ENCODE peak calls at places on chromosomes 13 and 19, in four cellular contexts. K, D, M and Q are unnamed samples.

GRCh38 chr19:58399903-58400637 is 4.6 kb downstream of the RNF225 start:
- DNase-seq in K (no peak), D (no peak), M (no peak), Q (no peak)

GRCh38 chr19:4172861-4173473 is 9.4 kb downstream of the SIRT6 start:
- DNase-seq in K (peak; percentile 67), D (peak; percentile 92), M (no peak), Q (peak; percentile 88)

GRCh38 chr13:95019886-95020285 is 281.4 kb downstream of the ABCC4 start:
- DNase-seq in K (no peak), D (no peak), M (no peak), Q (no peak)

GRCh38 chr13:43054803-43055802 is 31.7 kb downstream of the DNAJC15 start:
- DNase-seq in K (no peak), D (peak; percentile 86), M (no peak), Q (peak; percentile 76)

GRCh38 chr19:8592231-8593009 is 15.2 kb upstream of the MYO1F start:
- DNase-seq in K (peak; percentile 95), D (peak; percentile 100), M (no peak), Q (peak; percentile 99)

GRCh38 chr19:30625947-30626346 is 253.8 kb downstream of the ZNF536 start:
- DNase-seq in K (no peak), D (no peak), M (no peak), Q (no peak)

GRCh38 chr13:91228940-91229339 is 118.5 kb upstream of the MIR17HG start:
- DNase-seq in K (no peak), D (no peak), M (no peak), Q (no peak)

GRCh38 chr19:22331521-22331920 is 45.3 kb downstream of the ZNF729 start:
- DNase-seq in K (no peak), D (no peak), M (no peak), Q (no peak)

GRCh38 chr13:108185218-108185617 is 30.1 kb downstream of the LIG4 start:
- DNase-seq in K (no peak), D (no peak), M (no peak), Q (no peak)

GRCh38 chr19:14559916-14560775 is 11.7 kb downstream of the NDUFB7 start:
- DNase-seq in K (peak; percentile 68), D (no peak), M (no peak), Q (no peak)

GRCh38 chr13:32262165-32262564 is 53.0 kb downstream of the ZAR1L start:
- DNase-seq in K (no peak), D (no peak), M (no peak), Q (no peak)

GRCh38 chr19:50255115-50255514 is 51.7 kb downstream of the MYH14 start:
- DNase-seq in K (no peak), D (no peak), M (no peak), Q (no peak)

GRCh38 chr13:76873454-76873853 is 12.8 kb downstream of the KCTD12 start:
- DNase-seq in K (no peak), D (no peak), M (no peak), Q (no peak)

DNA sequence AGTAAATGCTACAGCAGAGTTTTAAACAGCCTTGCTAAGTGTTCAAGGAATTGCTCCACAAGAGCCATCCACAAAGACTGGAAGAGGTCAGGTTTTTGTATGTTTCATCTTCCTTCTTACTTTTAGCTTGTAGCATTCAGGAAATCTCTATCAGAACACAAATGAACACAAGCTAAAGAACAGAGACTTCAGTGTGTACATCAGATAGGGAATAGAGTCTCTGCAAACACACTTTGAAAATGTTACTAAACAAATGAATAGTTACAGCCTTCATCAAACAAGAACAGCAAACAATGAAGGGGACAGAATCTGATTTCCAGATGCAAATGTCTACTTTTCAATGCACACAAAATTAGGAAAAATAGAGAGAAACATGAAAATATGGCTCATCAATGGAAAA is 7.7 kb downstream of the ZNF563 start:
- DNase-seq in K (no peak), D (no peak), M (no peak), Q (no peak)
- H3K27ac ChIP-seq in K (no peak overlapping the region), D (no peak overlapping the region), M (no peak overlapping the region), Q (no peak overlapping the region)

GRCh38 chr13:28755546-28755870 is 36.7 kb upstream of the SLC46A3 start:
- DNase-seq in K (no peak), D (no peak), M (no peak), Q (no peak)
- H3K27ac ChIP-seq in K (no peak overlapping the region), D (no peak overlapping the region), M (no peak overlapping the region), Q (peak overlapping the region; percentile 49)

GRCh38 chr19:54431255-54431838 is 16.1 kb downstream of the TTYH1 start:
- DNase-seq in K (no peak), D (no peak), M (no peak), Q (no peak)

GRCh38 chr19:54429176-54429495 is 13.9 kb downstream of the TTYH1 start:
- DNase-seq in K (no peak), D (no peak), M (no peak), Q (no peak)

GRCh38 chr19:54428323-54429175 is 13.3 kb downstream of the TTYH1 start:
- DNase-seq in K (no peak), D (no peak), M (no peak), Q (no peak)

GRCh38 chr19:54430306-54431254 is 15.3 kb downstream of the TTYH1 start:
- DNase-seq in K (no peak), D (peak; percentile 74), M (no peak), Q (peak; percentile 77)

GRCh38 chr19:54429545-54430227 is 14.4 kb downstream of the TTYH1 start:
- DNase-seq in K (no peak), D (peak; percentile 29), M (no peak), Q (no peak)
- H3K27ac ChIP-seq in K (no peak overlapping the region), D (no peak overlapping the region), M (no peak overlapping the region), Q (no peak overlapping the region)

DNA sequence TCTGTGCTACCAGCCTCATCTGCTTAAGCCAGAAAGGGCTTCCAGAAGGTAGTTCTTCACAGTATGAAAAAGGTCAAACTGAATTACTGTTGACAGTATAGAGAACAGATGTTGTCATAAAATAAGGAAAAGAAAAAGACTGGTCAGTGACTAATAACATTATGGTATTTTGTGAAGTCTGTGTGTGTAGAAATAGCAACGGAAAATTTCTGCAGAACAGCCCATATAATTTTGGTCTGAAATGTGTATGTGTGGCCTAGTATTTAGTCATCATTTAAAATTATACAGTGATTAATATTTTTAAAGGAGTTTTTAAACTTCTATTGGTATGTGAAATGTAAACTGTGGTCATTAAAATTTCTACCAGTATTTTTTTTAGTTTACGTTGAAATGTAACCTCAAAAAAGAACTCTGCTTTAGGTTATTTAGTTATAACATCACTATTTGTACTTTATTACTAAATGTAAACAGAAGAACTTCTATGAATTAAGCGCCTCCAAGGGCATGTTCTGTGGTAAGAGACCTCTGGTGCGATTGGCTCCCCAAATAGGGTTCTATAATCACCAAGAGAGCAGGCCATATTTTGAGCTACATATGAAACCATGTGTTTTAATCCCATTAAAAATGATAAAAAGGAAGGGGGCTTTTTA is 3.3 kb upstream of the GPR183 start:
- DNase-seq in K (no peak), D (no peak), M (no peak), Q (no peak)
- H3K27ac ChIP-seq in K (no peak overlapping the region), D (no peak overlapping the region), M (no peak overlapping the region), Q (peak overlapping the region; percentile 56)